ENCODE peak calls at places on chromosomes 12 and 14, in nine cellular contexts. X is lower lobe of right lung, C is left ventricle myocardium inferior, A is PC-9, N is mammary epithelial cell, M is ovary, W is body of pancreas, T is lung, F is stomach. K is an unnamed sample. For H3K4me1, the result is how much of the 10 kb centered on the place peaks cover.

GRCh38 chr12:124809878-124810277 is 53.8 kb downstream of the SCARB1 start:
- DNase-seq in W (no peak), F (no peak), N (peak), T (no peak), C (no peak), A (no peak), X (no peak), M (no peak), K (no peak)

GRCh38 chr14:22842211-22843122 is 6.1 kb downstream of the MMP14 start:
- DNase-seq in F (no peak), A (no peak), T (no peak), W (no peak), X (peak), C (no peak), M (no peak), N (no peak), K (no peak)

GRCh38 chr12:53173085-53173715 is 7.3 kb upstream of the ZNF740 start:
- DNase-seq in M (no peak), A (no peak), F (no peak), N (no peak), W (no peak), C (no peak), T (no peak), X (no peak), K (no peak)

GRCh38 chr12:26244503-26244902 is 49.1 kb downstream of the SSPN start:
- DNase-seq in M (no peak), T (no peak), N (no peak), F (no peak), X (no peak), A (no peak), C (no peak), W (no peak), K (no peak)

GRCh38 chr12:100503228-100503628 is 29.6 kb downstream of the NR1H4 start:
- DNase-seq in F (no peak), N (no peak), W (no peak), C (no peak), A (no peak), M (no peak), T (no peak), X (no peak), K (no peak)

GRCh38 chr12:46830731-46831334 is 5.0 kb upstream of the SLC38A4 start:
- DNase-seq in W (peak), C (no peak), A (no peak), X (no peak), N (peak), T (no peak), F (no peak), M (no peak), K (peak)

GRCh38 chr12:116818341-116818856 is 62.8 kb downstream of the HRK start:
- DNase-seq in N (no peak), M (peak), X (no peak), F (peak), W (peak), C (peak), T (no peak), A (no peak), K (no peak)

GRCh38 chr12:89999699-90000505 is 291.3 kb upstream of the ATP2B1 start:
- DNase-seq in M (no peak), X (no peak), A (no peak), F (no peak), C (no peak), T (no peak), W (no peak), N (no peak), K (no peak)

GRCh38 chr12:6124411-6125151 is at the start of gene VWF:
- DNase-seq in W (no peak), C (no peak), A (no peak), T (no peak), N (no peak), M (no peak), F (no peak), X (no peak), K (no peak)

GRCh38 chr14:90136904-90137303 is 75.1 kb downstream of the KCNK13 start:
- DNase-seq in N (no peak), X (no peak), W (no peak), F (no peak), C (no peak), T (no peak), M (no peak), A (no peak), K (no peak)

GRCh38 chr14:99604766-99605298 is 825 bp upstream of the CCDC85C start:
- DNase-seq in X (no peak), C (no peak), N (peak), T (no peak), W (peak), A (no peak), M (peak), F (no peak), K (peak)

GRCh38 chr14:49546766-49547165 is 39.4 kb downstream of the RPS29 start:
- DNase-seq in X (no peak), A (no peak), T (no peak), C (no peak), F (no peak), N (no peak), W (no peak), M (no peak), K (no peak)

GRCh38 chr12:26813812-26814211 is 19.2 kb downstream of the ITPR2 start:
- DNase-seq in C (no peak), M (no peak), F (no peak), N (no peak), W (no peak), T (no peak), A (no peak), X (no peak), K (no peak)

GRCh38 chr12:12456637-12457036 is 99.8 kb downstream of the BORCS5 start:
- DNase-seq in C (no peak), M (no peak), N (peak), T (no peak), W (no peak), A (no peak), F (no peak), X (no peak), K (no peak)

GRCh38 chr12:124752437-124753229 is 111.0 kb downstream of the SCARB1 start:
- DNase-seq in X (no peak), N (peak), A (no peak), C (no peak), F (no peak), W (no peak), M (no peak), T (peak), K (no peak)

GRCh38 chr12:32444895-32445294 is 45.5 kb downstream of the FGD4 start:
- DNase-seq in C (no peak), T (no peak), A (peak), W (peak), N (peak), F (no peak), M (no peak), X (no peak), K (no peak)

GRCh38 chr12:62654558-62655241 is 188.1 kb downstream of the MON2 start:
- DNase-seq in T (no peak), M (no peak), W (no peak), X (no peak), A (no peak), F (no peak), N (no peak), C (no peak), K (no peak)

GRCh38 chr14:91245029-91245428 is 525 bp upstream of the GPR68 start:
- DNase-seq in X (no peak), W (peak), A (no peak), F (no peak), C (no peak), M (no peak), N (no peak), T (no peak), K (peak)
- H3K4me3 ChIP-seq in X (peak), W (no peak), A (no peak), F (no peak), C (no peak), M (no peak), N (no peak), T (no peak), K (no peak)

DNA sequence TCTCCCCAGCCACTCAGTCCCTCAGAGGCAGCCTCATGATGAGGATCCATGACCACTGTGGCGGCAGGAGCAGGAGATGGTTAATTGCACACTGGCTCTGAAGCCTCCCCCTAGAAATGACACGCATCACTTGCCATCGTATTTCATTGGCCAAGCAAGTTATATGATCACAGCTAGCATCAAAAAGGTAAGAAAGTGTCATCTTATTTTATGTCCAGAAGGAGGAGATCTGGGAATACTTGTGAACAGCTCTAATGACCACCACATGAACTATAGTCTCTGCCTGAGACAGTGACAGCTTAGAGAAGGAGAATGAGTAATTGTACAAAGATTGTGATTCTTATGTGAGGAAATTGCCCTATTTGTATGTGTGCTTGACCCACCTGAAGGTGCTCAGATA is 363.4 kb downstream of the NUAK1 start:
- DNase-seq in X (no peak), C (no peak), M (no peak), T (no peak), A (peak), N (peak), W (no peak), F (no peak), K (no peak)
- TF ChIP-seq CTCF in X (no peak), C (peak), M (no peak), T (no peak), A (peak), N (no peak), W (no peak), F (no peak), K (no peak)

GRCh38 chr12:119178544-119179334 is at the start of gene HSPB8:
- DNase-seq in W (peak), N (peak), M (peak), X (peak), A (peak), C (peak), F (peak), T (peak), K (peak)

GRCh38 chr12:119175115-119175514 is 3.6 kb upstream of the HSPB8 start:
- DNase-seq in N (no peak), A (no peak), W (no peak), X (no peak), T (no peak), M (no peak), F (no peak), C (no peak), K (no peak)

GRCh38 chr12:119176267-119177055 is 2.3 kb upstream of the HSPB8 start:
- DNase-seq in X (peak), T (peak), W (peak), A (peak), N (peak), M (peak), F (peak), C (peak), K (peak)

GRCh38 chr12:119177724-119178380 is 879 bp upstream of the HSPB8 start:
- DNase-seq in A (no peak), M (no peak), N (no peak), X (no peak), W (no peak), F (no peak), T (no peak), C (no peak), K (no peak)

DNA sequence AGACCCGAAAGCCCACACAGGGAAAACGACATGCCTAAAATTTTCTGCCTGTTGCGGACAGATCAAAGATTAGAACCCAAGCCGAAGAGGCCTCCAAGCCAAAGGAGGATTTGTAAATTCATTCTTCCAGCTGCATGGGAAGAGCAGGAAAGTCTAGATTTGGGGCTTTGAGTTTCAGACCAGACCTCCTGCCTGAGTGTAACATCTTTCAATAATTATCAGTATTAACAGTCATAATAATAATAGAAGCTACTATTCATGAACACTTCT is 1.7 kb upstream of the HSPB8 start:
- DNase-seq in F (no peak), X (no peak), T (no peak), N (no peak), C (no peak), M (no peak), W (no peak), A (no peak), K (no peak)
- H3K4me1 ChIP-seq in F (under half), X (under half), T (under half), N (under half), C (half or more), M (under half), W (under half), A (under half), K (under half)

DNA sequence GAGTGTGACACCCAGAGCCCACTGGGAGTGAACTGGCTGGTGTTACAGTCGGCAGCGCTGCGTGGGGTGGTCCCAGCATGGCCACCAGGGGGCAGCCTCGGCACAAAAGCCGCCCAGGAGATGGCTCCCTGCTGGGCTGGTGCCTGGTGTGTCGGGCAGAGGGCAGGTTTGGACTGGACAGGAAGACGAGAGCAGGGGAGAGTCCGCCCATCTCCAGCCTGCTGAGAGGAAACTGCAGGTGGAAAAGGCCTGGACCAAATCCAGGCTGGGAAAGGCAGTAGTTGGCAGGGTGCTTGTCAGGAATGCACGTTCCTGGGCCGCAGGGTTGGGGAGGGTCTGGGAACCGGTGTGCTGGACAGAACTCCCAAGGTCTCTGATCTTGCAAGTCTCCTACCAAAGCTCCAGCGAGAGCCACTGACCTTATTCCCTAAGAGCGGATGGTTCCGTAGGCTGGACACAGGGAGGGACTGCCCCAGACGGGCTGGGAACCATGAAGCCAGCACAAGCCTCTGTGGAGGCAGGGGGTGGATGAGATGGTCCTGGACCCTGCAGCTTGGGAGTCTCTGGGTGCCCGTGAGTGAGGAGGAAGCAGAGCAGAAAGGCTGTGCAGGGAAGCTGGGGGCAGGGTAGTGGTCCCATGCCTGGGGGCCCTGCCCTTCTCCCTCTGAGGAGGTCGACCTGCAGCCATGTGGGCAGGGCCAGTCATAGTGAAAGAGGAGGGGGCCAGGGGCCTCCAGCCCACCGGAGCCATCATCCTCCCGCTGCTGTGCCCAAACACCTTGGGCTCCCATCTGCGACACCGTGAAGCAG is 1.8 kb downstream of the AHNAK2 start:
- DNase-seq in C (peak), A (peak), X (peak), F (peak), M (peak), N (peak), W (peak), T (peak), K (peak)
- H3K4me3 ChIP-seq in C (no peak), A (no peak), X (no peak), F (no peak), M (no peak), N (peak), W (no peak), T (no peak), K (no peak)

DNA sequence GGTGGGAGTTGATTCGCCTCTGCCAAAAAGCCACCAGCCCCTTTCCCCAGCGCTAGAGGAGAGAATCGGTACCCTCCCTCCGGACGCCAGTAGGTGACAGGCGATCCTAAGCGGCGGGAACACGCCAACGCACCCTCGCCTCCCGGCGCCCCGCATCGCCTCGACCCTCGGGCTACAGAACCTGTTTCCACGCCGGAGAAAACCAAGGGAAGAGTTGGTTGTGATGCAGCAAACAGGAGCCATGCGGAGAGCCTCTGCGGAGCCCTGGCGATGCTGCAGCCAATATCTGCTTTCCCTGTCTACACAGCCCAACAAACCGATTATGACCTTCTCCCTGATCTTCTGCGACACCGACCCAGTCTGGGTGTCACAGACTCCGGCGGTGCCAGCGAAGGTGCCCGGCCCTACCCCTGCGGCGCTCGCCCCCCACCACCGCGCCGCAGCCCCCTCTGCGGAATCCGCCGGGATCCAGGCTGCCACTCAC is 523 bp downstream of the PRICKLE1 start:
- DNase-seq in T (peak), W (peak), C (peak), A (no peak), F (no peak), X (no peak), N (peak), M (peak), K (peak)
- TF ChIP-seq CTCF in T (peak), W (peak), C (peak), A (peak), F (peak), X (peak), N (peak), M (peak), K (no peak)

K was measured in mucosa of descending colon.